ENCODE peak calls at places on chromosomes 12 and 14, in eight cellular contexts. Q, J, W, L, P, E, V and I are unnamed samples.

GRCh38 chr12:508145-508544 is 48.4 kb downstream of the B4GALNT3 start:
- DNase-seq in Q (no peak), J (no peak), W (no peak), L (no peak), P (no peak), E (no peak), V (no peak), I (no peak)

GRCh38 chr14:101980700-101981099 is 16.3 kb downstream of the DYNC1H1 start:
- DNase-seq in Q (peak), J (peak), W (no peak), L (peak), P (peak), E (no peak), V (peak), I (peak)

GRCh38 chr12:87439990-87440827 is 589.0 kb downstream of the C12orf50 start:
- DNase-seq in Q (peak), J (no peak), W (no peak), L (peak), P (peak), E (no peak), V (peak), I (no peak)

GRCh38 chr14:99687284-99688209 is 3.4 kb downstream of the CYP46A1 start:
- DNase-seq in Q (no peak), J (no peak), W (no peak), L (no peak), P (no peak), E (no peak), V (no peak), I (no peak)

GRCh38 chr12:27333311-27334009 is 824 bp downstream of the BMAL2 start:
- DNase-seq in Q (no peak), J (no peak), W (peak), L (peak), P (no peak), E (peak), V (no peak), I (no peak)

GRCh38 chr12:96698965-96699364 is 208.1 kb upstream of the NEDD1 start:
- DNase-seq in Q (no peak), J (peak), W (no peak), L (no peak), P (no peak), E (no peak), V (no peak), I (no peak)

GRCh38 chr12:20528208-20528607 is 159.9 kb downstream of the PDE3A start:
- DNase-seq in Q (no peak), J (no peak), W (no peak), L (no peak), P (no peak), E (no peak), V (no peak), I (no peak)

GRCh38 chr14:53032161-53032803 is 81.4 kb upstream of the FERMT2 start:
- DNase-seq in Q (peak), J (no peak), W (peak), L (peak), P (peak), E (no peak), V (no peak), I (no peak)

GRCh38 chr12:79407671-79408622 is 282.8 kb downstream of the PAWR start:
- DNase-seq in Q (peak), J (no peak), W (peak), L (peak), P (peak), E (peak), V (peak), I (peak)

GRCh38 chr12:80936642-80937390 is 918 bp downstream of the LIN7A start:
- DNase-seq in Q (peak), J (no peak), W (peak), L (peak), P (no peak), E (peak), V (peak), I (no peak)

GRCh38 chr14:26597136-26598080 is at the start of gene NOVA1:
- DNase-seq in Q (peak), J (no peak), W (peak), L (peak), P (no peak), E (peak), V (no peak), I (no peak)

DNA sequence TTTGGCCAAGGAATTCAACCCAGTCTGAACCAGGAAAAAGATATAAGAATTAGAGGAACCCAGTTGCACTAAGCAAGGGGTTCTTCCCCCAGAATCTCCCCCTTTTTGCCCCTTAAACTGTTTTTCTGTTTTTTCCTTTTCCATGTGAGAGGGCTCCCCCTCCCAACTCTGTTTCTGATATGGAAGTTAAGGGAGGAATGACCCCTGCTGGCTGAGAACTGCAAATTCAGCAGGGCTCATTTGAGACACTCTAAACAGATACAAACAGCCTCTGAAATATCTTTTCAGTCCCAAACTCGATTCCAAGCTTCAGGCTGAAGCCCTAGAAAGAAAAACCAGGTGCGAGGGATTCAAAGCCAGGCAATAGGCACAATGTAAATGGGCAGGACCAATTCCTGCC is 132.7 kb downstream of the SLC41A2 start:
- DNase-seq in Q (no peak), J (no peak), W (no peak), L (peak), P (no peak), E (no peak), V (no peak), I (no peak)
- TF ChIP-seq CTCF in Q (peak), J (no peak), W (no peak), L (peak), P (peak), E (no peak), V (no peak), I (peak)

GRCh38 chr14:24430682-24431568 is 1.2 kb downstream of the KHNYN start:
- DNase-seq in Q (peak), J (peak), W (peak), L (peak), P (no peak), E (no peak), V (no peak), I (no peak)

GRCh38 chr14:24432259-24433131 is 2.7 kb downstream of the KHNYN start:
- DNase-seq in Q (no peak), J (peak), W (no peak), L (peak), P (no peak), E (no peak), V (no peak), I (no peak)

GRCh38 chr14:24430143-24430681 is 458 bp downstream of the KHNYN start:
- DNase-seq in Q (peak), J (peak), W (peak), L (peak), P (no peak), E (no peak), V (no peak), I (peak)

GRCh38 chr14:24429395-24430142 is at the start of the genes CBLN3 and KHNYN:
- DNase-seq in Q (peak), J (peak), W (peak), L (peak), P (peak), E (peak), V (peak), I (peak)

GRCh38 chr14:24431569-24432258 is 2.0 kb downstream of the KHNYN start:
- DNase-seq in Q (peak), J (peak), W (peak), L (peak), P (peak), E (peak), V (peak), I (peak)
- H3K4me3 ChIP-seq in Q (peak), J (peak), W (peak), L (peak), P (peak), E (no peak), V (no peak), I (peak)

GRCh38 chr12:71014180-71014785 is 93.7 kb upstream of the PTPRR start:
- DNase-seq in Q (peak), J (no peak), W (no peak), L (peak), P (no peak), E (no peak), V (no peak), I (no peak)
- TF ChIP-seq CTCF in Q (peak), J (peak), W (peak), L (no peak), P (no peak), E (peak), V (peak), I (no peak)

GRCh38 chr14:104439625-104440024 is 139.9 kb upstream of the C14orf180 start:
- DNase-seq in Q (no peak), J (peak), W (no peak), L (no peak), P (no peak), E (no peak), V (no peak), I (no peak)

GRCh38 chr14:104442107-104442551 is 137.4 kb upstream of the C14orf180 start:
- DNase-seq in Q (no peak), J (peak), W (no peak), L (no peak), P (no peak), E (no peak), V (peak), I (no peak)

GRCh38 chr14:104440297-104440956 is 139.1 kb upstream of the C14orf180 start:
- DNase-seq in Q (no peak), J (peak), W (no peak), L (no peak), P (no peak), E (no peak), V (no peak), I (no peak)

GRCh38 chr14:104442611-104443390 is 136.8 kb upstream of the C14orf180 start:
- DNase-seq in Q (no peak), J (peak), W (no peak), L (no peak), P (no peak), E (no peak), V (no peak), I (no peak)

GRCh38 chr14:104441275-104442106 is 138.1 kb upstream of the C14orf180 start:
- DNase-seq in Q (no peak), J (peak), W (no peak), L (no peak), P (no peak), E (no peak), V (peak), I (no peak)
- H3K4me3 ChIP-seq in Q (no peak), J (no peak), W (no peak), L (no peak), P (no peak), E (no peak), V (no peak), I (no peak)

DNA sequence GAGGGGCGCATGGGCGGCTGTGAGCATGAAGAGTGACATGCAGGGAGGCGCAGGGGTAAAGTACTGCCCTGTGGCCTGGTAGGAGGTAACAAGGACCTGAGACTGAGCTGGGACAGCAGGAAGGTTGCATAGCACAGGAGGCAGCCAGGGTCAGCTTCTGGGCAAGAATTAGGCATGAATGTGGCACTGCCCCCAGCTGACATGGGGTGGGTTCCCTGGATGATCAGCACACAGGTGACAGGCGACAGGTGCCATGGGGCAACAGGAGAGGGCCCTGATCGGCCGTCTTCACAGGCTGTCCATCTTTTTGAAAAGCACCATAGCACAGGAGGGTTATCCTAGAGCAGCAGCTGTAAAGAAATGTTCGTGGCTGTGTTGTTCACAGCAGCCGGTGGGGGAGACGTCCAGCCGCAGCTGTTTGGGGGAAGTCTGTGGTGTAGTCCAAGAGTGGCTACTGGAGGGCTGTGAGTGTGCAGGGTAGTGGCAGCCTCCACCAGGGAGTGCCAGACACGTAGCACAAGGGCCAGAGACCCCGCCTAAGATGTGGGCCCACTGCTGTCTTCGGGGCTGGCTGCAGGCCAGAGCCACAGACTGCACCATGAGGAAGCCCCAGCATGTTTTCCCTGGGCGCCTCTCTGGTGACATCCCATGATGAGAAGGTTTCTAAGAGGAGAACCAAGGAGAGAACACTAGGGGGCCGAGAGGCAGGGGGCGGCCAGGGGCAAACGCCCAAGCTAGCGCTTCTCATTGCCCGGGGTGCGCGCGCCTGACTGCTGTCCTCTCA is 8.4 kb downstream of the CLBA1 start:
- DNase-seq in Q (no peak), J (no peak), W (no peak), L (no peak), P (no peak), E (no peak), V (peak), I (no peak)
- TF ChIP-seq CTCF in Q (no peak), J (no peak), W (no peak), L (no peak), P (no peak), E (no peak), V (no peak), I (no peak)

GRCh38 chr12:26152507-26153102 is 27.8 kb upstream of the BHLHE41 start:
- DNase-seq in Q (no peak), J (no peak), W (no peak), L (no peak), P (no peak), E (no peak), V (no peak), I (no peak)

GRCh38 chr12:26158078-26158764 is 33.4 kb upstream of the BHLHE41 start:
- DNase-seq in Q (no peak), J (no peak), W (no peak), L (no peak), P (no peak), E (no peak), V (no peak), I (no peak)

GRCh38 chr12:26156201-26156871 is 31.5 kb upstream of the BHLHE41 start:
- DNase-seq in Q (no peak), J (no peak), W (no peak), L (no peak), P (no peak), E (no peak), V (no peak), I (no peak)

GRCh38 chr12:26153421-26154154 is 28.8 kb upstream of the BHLHE41 start:
- DNase-seq in Q (peak), J (no peak), W (peak), L (peak), P (peak), E (no peak), V (no peak), I (peak)

GRCh38 chr12:26156996-26157395 is 32.2 kb upstream of the BHLHE41 start:
- DNase-seq in Q (no peak), J (no peak), W (no peak), L (no peak), P (no peak), E (no peak), V (no peak), I (no peak)
- H3K4me3 ChIP-seq in Q (no peak), J (no peak), W (no peak), L (no peak), P (no peak), E (no peak), V (no peak), I (no peak)

DNA sequence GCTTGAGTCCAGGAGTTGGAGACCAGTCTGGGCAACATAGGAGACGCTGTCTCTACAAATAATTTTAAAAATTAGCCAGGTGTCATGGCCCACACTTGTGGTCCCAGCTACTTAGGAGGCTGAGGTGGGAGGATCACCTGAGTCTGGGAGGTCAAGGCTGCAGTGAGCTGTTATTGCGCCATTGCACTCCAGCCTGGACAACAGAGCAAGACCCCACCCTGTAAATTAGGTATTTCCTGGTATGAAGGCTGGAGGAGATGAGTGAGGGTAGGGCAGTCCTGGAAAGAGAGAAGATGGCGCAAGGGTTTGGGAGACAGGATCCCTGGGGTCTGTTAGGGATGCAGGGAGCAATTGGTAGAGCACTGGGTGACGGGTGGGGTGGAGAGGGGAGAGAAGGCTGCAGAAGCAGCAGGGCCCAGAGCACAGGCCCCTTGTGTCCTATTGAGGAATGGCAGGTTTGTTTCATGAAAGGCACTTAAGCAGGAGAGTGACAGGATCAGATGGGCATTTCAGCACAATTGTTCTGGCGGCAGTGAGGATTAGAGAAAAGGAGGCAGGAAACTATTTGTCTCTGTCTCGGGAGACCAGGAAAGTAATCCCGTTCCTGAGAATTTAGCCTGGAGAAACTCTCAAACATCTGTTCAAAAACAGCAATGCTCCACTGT is 47.2 kb upstream of the KTN1 start:
- DNase-seq in Q (no peak), J (no peak), W (no peak), L (no peak), P (no peak), E (no peak), V (no peak), I (no peak)
- TF ChIP-seq CTCF in Q (no peak), J (no peak), W (no peak), L (no peak), P (peak), E (no peak), V (no peak), I (peak)

DNA sequence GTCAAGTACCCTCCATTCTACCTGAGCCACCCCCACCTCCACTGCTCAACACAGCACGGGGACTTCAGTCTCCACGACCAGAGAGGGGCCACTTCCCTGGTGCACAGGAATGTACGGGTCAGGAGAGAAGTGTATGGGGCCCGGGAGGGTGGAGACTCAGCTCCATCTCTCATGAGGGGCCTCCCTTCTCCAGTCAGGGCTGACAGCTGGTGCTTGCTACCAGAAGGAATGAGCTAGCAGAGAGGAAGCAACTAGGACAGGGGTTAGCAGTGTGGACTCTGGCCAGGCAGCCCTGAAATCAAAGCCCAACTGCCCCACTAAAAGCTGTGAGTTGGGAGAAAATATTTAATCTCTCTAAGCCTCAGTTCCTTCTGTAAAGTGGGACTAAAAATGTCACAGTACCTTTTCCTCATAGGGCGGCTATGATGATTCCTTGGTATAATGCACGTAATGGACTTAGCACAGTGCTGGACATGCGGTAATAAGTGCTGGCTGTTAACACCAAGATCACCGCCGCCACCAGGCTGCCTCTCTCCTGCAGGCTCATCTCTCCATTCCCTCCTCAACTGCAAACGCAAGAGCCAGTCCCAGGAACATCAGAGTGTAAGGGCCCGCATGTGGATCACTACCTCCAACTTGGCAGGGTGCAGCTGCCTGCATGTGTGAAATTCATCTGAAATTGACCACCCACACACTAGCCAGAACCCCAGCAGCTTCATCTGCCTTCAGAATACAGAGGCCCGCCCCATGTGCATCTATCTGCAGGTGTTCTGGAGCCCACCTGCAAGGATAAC is 14.6 kb downstream of the ACTN1 start:
- DNase-seq in Q (no peak), J (no peak), W (no peak), L (peak), P (no peak), E (no peak), V (no peak), I (no peak)
- H3K4me3 ChIP-seq in Q (no peak), J (no peak), W (no peak), L (no peak), P (no peak), E (no peak), V (no peak), I (no peak)

GRCh38 chr14:77140937-77141591 is 527 bp downstream of the ZDHHC22 start:
- DNase-seq in Q (peak), J (no peak), W (no peak), L (peak), P (no peak), E (peak), V (no peak), I (no peak)
- TF ChIP-seq CTCF in Q (peak), J (peak), W (peak), L (peak), P (peak), E (peak), V (peak), I (no peak)

DNA sequence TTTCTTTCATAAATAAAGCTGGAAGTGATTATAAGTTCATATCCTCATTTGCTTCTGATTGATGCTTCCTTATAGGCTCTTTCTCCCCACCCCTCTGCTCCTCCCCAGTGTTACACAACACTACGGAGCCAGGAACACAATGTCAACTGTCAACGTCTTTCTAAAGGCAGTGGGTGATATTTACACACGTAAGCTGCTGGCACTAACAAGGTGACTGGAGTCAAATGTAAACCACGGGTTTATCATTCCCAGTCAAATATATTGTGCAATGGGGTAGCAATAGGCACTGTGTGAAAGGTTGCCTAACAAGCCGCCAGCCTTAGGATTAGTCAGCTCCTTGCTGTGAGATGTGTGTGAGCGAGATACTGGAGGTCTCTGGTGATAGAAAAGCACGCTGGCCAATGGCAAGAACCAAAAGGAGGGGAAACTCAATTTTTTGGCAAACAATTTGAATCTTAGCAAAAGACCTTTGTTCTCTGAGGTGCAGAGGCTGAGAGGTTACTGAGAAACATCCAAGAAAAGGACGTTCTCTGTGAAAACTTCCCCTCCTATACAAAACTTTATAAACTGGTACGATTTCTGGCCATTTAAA is 22.1 kb upstream of the HECTD1 start:
- DNase-seq in Q (peak), J (peak), W (peak), L (peak), P (no peak), E (no peak), V (peak), I (peak)
- H3K4me3 ChIP-seq in Q (peak), J (no peak), W (peak), L (peak), P (no peak), E (peak), V (no peak), I (peak)